ENCODE peak calls at places on chromosomes 16 and 17, in six cellular contexts. One of them, this sample, is unnamed.

GRCh38 chr17:50267074-50267841 is 7.0 kb upstream of the TMEM92 start:
- DNase-seq in thoracic aorta: no peak
- DNase-seq in stimulated activated CD8-positive, alpha-beta memory T cell treated with anti-CD3 and anti-CD28 coated beads, Interleukin-7, amount 100 ng/mL, for 4 hours: no peak
- DNase-seq in activated gamma-delta T cell: no peak
- DNase-seq in sigmoid colon: peak; percentile 64
- DNase-seq in LoVo: no peak
- DNase-seq in this sample: no peak

GRCh38 chr17:3897731-3898130 is 4.9 kb upstream of the CAMKK1 start:
- DNase-seq in LoVo: no peak
- DNase-seq in thoracic aorta: no peak
- DNase-seq in stimulated activated CD8-positive, alpha-beta memory T cell treated with anti-CD3 and anti-CD28 coated beads, Interleukin-7, amount 100 ng/mL, for 4 hours: no peak
- DNase-seq in sigmoid colon: no peak
- DNase-seq in activated gamma-delta T cell: no peak
- DNase-seq in this sample: no peak

GRCh38 chr17:63140255-63140654 is 174.2 kb downstream of the TANC2 start:
- DNase-seq in stimulated activated CD8-positive, alpha-beta memory T cell treated with anti-CD3 and anti-CD28 coated beads, Interleukin-7, amount 100 ng/mL, for 4 hours: no peak
- DNase-seq in LoVo: peak; percentile 31
- DNase-seq in thoracic aorta: no peak
- DNase-seq in sigmoid colon: no peak
- DNase-seq in activated gamma-delta T cell: no peak
- DNase-seq in this sample: no peak

GRCh38 chr16:69187387-69187890 is 475 bp downstream of the SNTB2 start:
- DNase-seq in sigmoid colon: peak; percentile 82
- DNase-seq in stimulated activated CD8-positive, alpha-beta memory T cell treated with anti-CD3 and anti-CD28 coated beads, Interleukin-7, amount 100 ng/mL, for 4 hours: peak; percentile 24
- DNase-seq in activated gamma-delta T cell: peak; percentile 36
- DNase-seq in thoracic aorta: no peak
- DNase-seq in LoVo: peak; percentile 23
- DNase-seq in this sample: no peak

GRCh38 chr17:40100669-40101366 is 429 bp upstream of the NR1D1 start:
- DNase-seq in stimulated activated CD8-positive, alpha-beta memory T cell treated with anti-CD3 and anti-CD28 coated beads, Interleukin-7, amount 100 ng/mL, for 4 hours: peak; percentile 87
- DNase-seq in sigmoid colon: peak; percentile 100
- DNase-seq in thoracic aorta: peak; percentile 94
- DNase-seq in LoVo: peak; percentile 99
- DNase-seq in activated gamma-delta T cell: peak; percentile 74
- DNase-seq in this sample: peak; percentile 84

GRCh38 chr16:79776243-79776884 is 175.8 kb upstream of the MAF start:
- DNase-seq in thoracic aorta: no peak
- DNase-seq in LoVo: no peak
- DNase-seq in sigmoid colon: peak; percentile 84
- DNase-seq in stimulated activated CD8-positive, alpha-beta memory T cell treated with anti-CD3 and anti-CD28 coated beads, Interleukin-7, amount 100 ng/mL, for 4 hours: no peak
- DNase-seq in activated gamma-delta T cell: no peak
- DNase-seq in this sample: no peak

GRCh38 chr16:53580038-53580802 is 77.2 kb upstream of the AKTIP start:
- DNase-seq in LoVo: no peak
- DNase-seq in stimulated activated CD8-positive, alpha-beta memory T cell treated with anti-CD3 and anti-CD28 coated beads, Interleukin-7, amount 100 ng/mL, for 4 hours: no peak
- DNase-seq in thoracic aorta: no peak
- DNase-seq in sigmoid colon: no peak
- DNase-seq in activated gamma-delta T cell: no peak
- DNase-seq in this sample: no peak

GRCh38 chr17:694239-694638 is 20.4 kb downstream of the VPS53 start:
- DNase-seq in LoVo: peak; percentile 16
- DNase-seq in stimulated activated CD8-positive, alpha-beta memory T cell treated with anti-CD3 and anti-CD28 coated beads, Interleukin-7, amount 100 ng/mL, for 4 hours: no peak
- DNase-seq in thoracic aorta: no peak
- DNase-seq in activated gamma-delta T cell: no peak
- DNase-seq in sigmoid colon: no peak
- DNase-seq in this sample: no peak

This sample was measured in activated CD8-positive, alpha-beta memory T cell treated with anti-CD3 and anti-CD28 coated beads for 4 hours.